ENCODE peak calls at places on chromosome 17, in ten cellular contexts. F, D, T, K, C, S, J, U, N and Y are unnamed samples.

GRCh38 chr17:68775969-68776368 is 174.8 kb upstream of the FAM20A start:
- DNase-seq in F (no peak), S (no peak), J (no peak), N (no peak), K (no peak), C (no peak), T (no peak), D (no peak), U (no peak), Y (no peak)

GRCh38 chr17:6073620-6074019 is 3.4 kb downstream of the WSCD1 start:
- DNase-seq in S (no peak), K (no peak), J (no peak), D (no peak), N (no peak), C (no peak), U (no peak), F (no peak), T (no peak), Y (no peak)

GRCh38 chr17:159609-160008 is 21.8 kb downstream of the DOC2B start:
- DNase-seq in S (no peak), T (no peak), N (no peak), K (no peak), F (no peak), D (no peak), J (no peak), U (no peak), C (no peak), Y (no peak)

GRCh38 chr17:65362826-65363225 is 198.6 kb downstream of the AXIN2 start:
- DNase-seq in C (no peak), D (peak; percentile 96), U (no peak), K (peak; percentile 20), S (no peak), N (peak; percentile 8), F (no peak), T (no peak), J (no peak), Y (no peak)

GRCh38 chr17:50290074-50290702 is 15.9 kb downstream of the TMEM92 start:
- DNase-seq in K (peak; percentile 83), U (no peak), S (peak; percentile 99), C (no peak), T (peak; percentile 68), J (peak; percentile 42), D (peak; percentile 94), N (peak; percentile 99), F (peak; percentile 66), Y (peak; percentile 22)

GRCh38 chr17:55540414-55541091 is 29.3 kb upstream of the SMIM36 start:
- DNase-seq in T (no peak), J (no peak), S (peak; percentile 60), U (no peak), F (no peak), D (peak; percentile 85), K (peak; percentile 8), N (peak; percentile 85), C (no peak), Y (peak; percentile 47)

GRCh38 chr17:39069114-39069756 is 82.2 kb downstream of the PLXDC1 start:
- DNase-seq in J (peak; percentile 27), N (peak; percentile 51), D (peak; percentile 48), K (peak; percentile 64), T (no peak), U (no peak), S (peak; percentile 60), F (peak; percentile 69), C (peak; percentile 44), Y (no peak)

GRCh38 chr17:45270828-45271418 is 9.0 kb upstream of the SPATA32 start:
- DNase-seq in J (peak; percentile 44), T (no peak), U (peak; percentile 53), S (no peak), C (no peak), D (no peak), K (no peak), F (no peak), N (no peak), Y (no peak)

GRCh38 chr17:34321981-34322380 is 2.7 kb downstream of the CCL8 start:
- DNase-seq in U (no peak), T (no peak), K (no peak), F (no peak), N (no peak), J (no peak), S (no peak), C (no peak), D (no peak), Y (no peak)

GRCh38 chr17:73155410-73156165 is 9.2 kb upstream of the SSTR2 start:
- DNase-seq in C (no peak), J (no peak), S (no peak), U (no peak), T (no peak), D (no peak), N (no peak), F (peak; percentile 41), K (no peak), Y (no peak)

GRCh38 chr17:78563189-78564145 is 13.7 kb downstream of the DNAH17 start:
- DNase-seq in U (no peak), N (no peak), K (no peak), S (no peak), C (no peak), T (peak; percentile 68), D (peak; percentile 38), J (no peak), F (no peak), Y (no peak)

GRCh38 chr17:78899361-78900260 is 3.4 kb downstream of the CEP295NL start:
- DNase-seq in N (peak; percentile 30), J (no peak), F (peak; percentile 78), U (no peak), T (peak; percentile 85), S (no peak), K (peak; percentile 59), C (no peak), D (peak; percentile 28), Y (no peak)

GRCh38 chr17:7477392-7478275 is 1.8 kb downstream of the ZBTB4 start:
- DNase-seq in F (peak; percentile 77), S (peak; percentile 50), K (peak; percentile 40), T (peak; percentile 63), J (no peak), N (peak; percentile 86), D (peak; percentile 60), C (no peak), U (no peak), Y (no peak)

GRCh38 chr17:19733953-19734526 is 14.1 kb downstream of the ALDH3A1 start:
- DNase-seq in T (no peak), C (no peak), S (no peak), N (no peak), K (no peak), J (no peak), D (no peak), U (no peak), F (no peak), Y (no peak)

GRCh38 chr17:64611374-64611773 is 50.7 kb downstream of the SMURF2 start:
- DNase-seq in F (no peak), N (no peak), S (no peak), U (no peak), J (no peak), C (no peak), D (peak; percentile 44), K (no peak), T (no peak), Y (no peak)

GRCh38 chr17:75822119-75822799 is 21.9 kb downstream of the UNC13D start:
- DNase-seq in S (no peak), K (no peak), T (peak; percentile 60), F (no peak), U (no peak), D (peak; percentile 13), N (no peak), C (no peak), J (no peak), Y (no peak)

GRCh38 chr17:43578699-43579569 is 32.8 kb upstream of the ETV4 start:
- DNase-seq in T (no peak), K (no peak), J (peak; percentile 38), N (peak; percentile 39), S (no peak), U (no peak), D (peak; percentile 86), C (peak; percentile 34), F (no peak), Y (no peak)

GRCh38 chr17:11909348-11909747 is 87.9 kb downstream of the ZNF18 start:
- DNase-seq in N (no peak), S (no peak), U (no peak), D (no peak), K (no peak), C (no peak), J (no peak), F (no peak), T (no peak), Y (no peak)

GRCh38 chr17:385195-385835 is 32.7 kb upstream of the RPH3AL start:
- DNase-seq in F (no peak), J (no peak), K (peak; percentile 12), T (peak; percentile 83), C (no peak), U (no peak), N (no peak), D (peak; percentile 35), S (no peak), Y (no peak)

GRCh38 chr17:56099649-56100048 is 53.6 kb upstream of the ANKFN1 start:
- DNase-seq in J (no peak), N (no peak), T (no peak), S (no peak), C (no peak), F (no peak), K (no peak), U (no peak), D (peak; percentile 12), Y (no peak)

GRCh38 chr17:10120113-10120485 is 78.3 kb downstream of the GAS7 start:
- DNase-seq in F (peak; percentile 53), U (no peak), T (peak; percentile 46), C (no peak), K (no peak), S (no peak), J (no peak), D (no peak), N (no peak), Y (no peak)

GRCh38 chr17:79840204-79840988 is 1.2 kb upstream of the CBX4 start:
- DNase-seq in T (peak; percentile 85), C (no peak), D (no peak), K (no peak), S (no peak), J (peak; percentile 46), F (peak; percentile 32), U (no peak), N (peak; percentile 61), Y (no peak)

GRCh38 chr17:6191405-6192095 is 121.4 kb downstream of the WSCD1 start:
- DNase-seq in U (no peak), D (no peak), S (no peak), T (no peak), C (no peak), N (no peak), J (no peak), F (no peak), K (no peak), Y (no peak)

GRCh38 chr17:82915010-82915696 is 75.3 kb upstream of the ZNF750 start:
- DNase-seq in J (no peak), D (no peak), T (no peak), U (no peak), F (no peak), N (no peak), K (no peak), S (no peak), C (no peak), Y (no peak)

GRCh38 chr17:64339516-64340475 is 50.9 kb downstream of the PECAM1 start:
- DNase-seq in C (no peak), T (no peak), U (no peak), K (no peak), S (no peak), D (no peak), N (no peak), F (no peak), J (no peak), Y (no peak)

GRCh38 chr17:19986941-19987714 is 9.5 kb upstream of the AKAP10 start:
- DNase-seq in D (no peak), U (no peak), T (no peak), F (no peak), C (no peak), N (no peak), J (no peak), S (no peak), K (peak; percentile 21), Y (no peak)

GRCh38 chr17:43908111-43908721 is 880 bp upstream of the MPP2 start:
- DNase-seq in T (peak; percentile 79), D (no peak), S (peak; percentile 85), K (peak; percentile 49), F (peak; percentile 91), U (peak; percentile 35), N (peak; percentile 57), J (peak; percentile 43), C (no peak), Y (no peak)

GRCh38 chr17:40373999-40374398 is 9.5 kb upstream of the GJD3 start:
- DNase-seq in F (no peak), K (no peak), C (no peak), T (no peak), D (no peak), S (no peak), U (no peak), J (no peak), N (no peak), Y (no peak)